ENCODE peak calls at places on chromosomes 12 and 14, in five cellular contexts. O is gastrocnemius medialis; S is Kasumi-1; L is NCI-H345; D is activated effector memory CD4-positive, alpha-beta T cell treated with Interleukin-2 at 50 U/mL for 16 hours. Q is an unnamed sample.

GRCh38 chr14:30389134-30389900 is 169.6 kb upstream of the G2E3 start:
- DNase-seq in O (no peak), S (no peak), L (no peak), D (no peak), Q (peak; percentile 24)

GRCh38 chr12:26678697-26679660 is 154.0 kb downstream of the ITPR2 start:
- DNase-seq in O (no peak), S (no peak), L (no peak), D (no peak), Q (no peak)

GRCh38 chr14:55340482-55340881 is 69.3 kb downstream of the FBXO34 start:
- DNase-seq in O (peak; percentile 38), S (no peak), L (no peak), D (no peak), Q (no peak)

GRCh38 chr12:77796775-77797174 is 33.9 kb upstream of the NAV3 start:
- DNase-seq in O (no peak), S (no peak), L (no peak), D (no peak), Q (no peak)

GRCh38 chr14:54278087-54278486 is 118.7 kb upstream of the CDKN3 start:
- DNase-seq in O (no peak), S (no peak), L (peak; percentile 2), D (no peak), Q (no peak)

GRCh38 chr12:102682698-102683289 is 202.4 kb upstream of the IGF1 start:
- DNase-seq in O (no peak), S (no peak), L (no peak), D (no peak), Q (no peak)

GRCh38 chr14:34235635-34236300 is 226.3 kb downstream of the SPTSSA start:
- DNase-seq in O (no peak), S (no peak), L (no peak), D (no peak), Q (no peak)

GRCh38 chr12:45130881-45131281 is 80.0 kb upstream of the DBX2 start:
- DNase-seq in O (no peak), S (peak; percentile 84), L (peak; percentile 32), D (peak; percentile 1), Q (peak; percentile 15)

GRCh38 chr12:90896164-90896563 is 58.8 kb downstream of the CCER1 start:
- DNase-seq in O (no peak), S (no peak), L (no peak), D (no peak), Q (no peak)

GRCh38 chr12:90111646-90112565 is 403.3 kb upstream of the ATP2B1 start:
- DNase-seq in O (no peak), S (no peak), L (no peak), D (no peak), Q (no peak)

GRCh38 chr14:95211721-95212504 is 54.6 kb upstream of the DICER1 start:
- DNase-seq in O (no peak), S (no peak), L (no peak), D (no peak), Q (no peak)

GRCh38 chr14:36509056-36509917 is 10.7 kb downstream of the NKX2-1 start:
- DNase-seq in O (no peak), S (no peak), L (peak; percentile 41), D (no peak), Q (no peak)

GRCh38 chr12:3727354-3727753 is 25.6 kb downstream of the CRACR2A start:
- DNase-seq in O (no peak), S (no peak), L (no peak), D (no peak), Q (no peak)

GRCh38 chr14:26870722-26871121 is 272.9 kb upstream of the NOVA1 start:
- DNase-seq in O (peak; percentile 6), S (no peak), L (no peak), D (no peak), Q (no peak)

GRCh38 chr14:100237735-100238418 is 1.1 kb upstream of the YY1 start:
- DNase-seq in O (peak; percentile 38), S (peak; percentile 73), L (peak; percentile 58), D (peak; percentile 38), Q (peak; percentile 70)

GRCh38 chr14:24673534-24674203 is 39.7 kb upstream of the GZMB start:
- DNase-seq in O (no peak), S (peak; percentile 53), L (no peak), D (peak; percentile 55), Q (no peak)

GRCh38 chr12:104736307-104736706 is 221.8 kb downstream of the SLC41A2 start:
- DNase-seq in O (no peak), S (no peak), L (no peak), D (no peak), Q (no peak)

GRCh38 chr12:28780096-28780495 is 369.0 kb upstream of the FAR2 start:
- DNase-seq in O (no peak), S (no peak), L (no peak), D (no peak), Q (no peak)

GRCh38 chr12:111446044-111446581 is 40.4 kb downstream of the SH2B3 start:
- DNase-seq in O (no peak), S (peak; percentile 52), L (peak; percentile 47), D (no peak), Q (no peak)

GRCh38 chr12:79262938-79263337 is 398.4 kb downstream of the SYT1 start:
- DNase-seq in O (no peak), S (no peak), L (no peak), D (no peak), Q (no peak)

GRCh38 chr12:22728989-22729388 is 104.0 kb downstream of the ETNK1 start:
- DNase-seq in O (no peak), S (no peak), L (no peak), D (no peak), Q (no peak)

GRCh38 chr14:76829650-76830421 is 3.6 kb downstream of the LRRC74A start:
- DNase-seq in O (no peak), S (no peak), L (no peak), D (no peak), Q (peak; percentile 77)

GRCh38 chr12:63400746-63401145 is 249.7 kb upstream of the AVPR1A start:
- DNase-seq in O (no peak), S (no peak), L (peak; percentile 77), D (no peak), Q (no peak)

GRCh38 chr12:130164931-130165330 is 2.7 kb downstream of the FZD10 start:
- DNase-seq in O (no peak), S (no peak), L (peak; percentile 58), D (no peak), Q (no peak)

GRCh38 chr14:32367501-32367900 is 38.4 kb downstream of the AKAP6 start:
- DNase-seq in O (no peak), S (no peak), L (no peak), D (no peak), Q (no peak)

GRCh38 chr12:93813972-93814821 is 137.0 kb downstream of the CRADD start:
- DNase-seq in O (peak; percentile 95), S (no peak), L (peak; percentile 63), D (no peak), Q (peak; percentile 74)

GRCh38 chr12:31991146-31991545 is 31.9 kb downstream of the RESF1 start:
- DNase-seq in O (no peak), S (no peak), L (no peak), D (no peak), Q (no peak)

GRCh38 chr12:93336344-93336743 is 41.4 kb upstream of the NUDT4 start:
- DNase-seq in O (no peak), S (peak; percentile 35), L (no peak), D (no peak), Q (peak; percentile 9)

GRCh38 chr14:94545131-94545841 is 16.0 kb upstream of the SERPINA4 start:
- DNase-seq in O (no peak), S (no peak), L (no peak), D (no peak), Q (no peak)

GRCh38 chr12:11762723-11763326 is 113.4 kb downstream of the ETV6 start:
- DNase-seq in O (no peak), S (no peak), L (no peak), D (no peak), Q (no peak)

GRCh38 chr14:67999693-68000384 is 180.3 kb downstream of the RAD51B start:
- DNase-seq in O (no peak), S (no peak), L (no peak), D (no peak), Q (no peak)